ENCODE peak calls at places on chromosomes 7 and 10, in nine cellular contexts. E is GM12865; B is Right ventricle myocardium superior; D is endothelial cell; S is naive thymus-derived CD8-positive, alpha-beta T cell; W is AG09319; I is effector CD8-positive, alpha-beta T cell; L is memory B cell; N is activated effector memory CD4-positive, alpha-beta T cell treated with anti-CD3 and anti-CD28 coated beads, Interleukin-2, amount 50 U/mL, for 16 hours. M is an unnamed sample.

GRCh38 chr7:43647772-43648643 is 65.1 kb downstream of the STK17A start:
- DNase-seq in E (peak), B (peak), D (peak), S (no peak), W (peak), I (no peak), L (no peak), N (peak), M (no peak)

GRCh38 chr10:30070001-30070759 is 10.8 kb upstream of the JCAD start:
- DNase-seq in E (no peak), B (no peak), D (peak), S (no peak), W (no peak), I (no peak), L (no peak), N (no peak), M (no peak)

GRCh38 chr10:67779455-67780205 is 58.4 kb downstream of the DNAJC12 start:
- DNase-seq in E (peak), B (no peak), D (peak), S (peak), W (peak), I (peak), L (peak), N (peak), M (peak)

GRCh38 chr7:105002-105401 is 87.4 kb upstream of the FAM20C start:
- DNase-seq in E (no peak), B (no peak), D (no peak), S (no peak), W (no peak), I (no peak), L (no peak), N (no peak), M (no peak)

GRCh38 chr7:70673833-70674232 is 458.1 kb upstream of the GALNT17 start:
- DNase-seq in E (no peak), B (no peak), D (no peak), S (no peak), W (no peak), I (no peak), L (no peak), N (no peak), M (no peak)

GRCh38 chr10:25557136-25557535 is 376.9 kb upstream of the MYO3A start:
- DNase-seq in E (no peak), B (no peak), D (no peak), S (no peak), W (no peak), I (no peak), L (no peak), N (no peak), M (no peak)

GRCh38 chr7:101633516-101633915 is 4.4 kb upstream of the MYL10 start:
- DNase-seq in E (no peak), B (no peak), D (no peak), S (no peak), W (no peak), I (no peak), L (no peak), N (no peak), M (no peak)

GRCh38 chr7:131183611-131184119 is 144.0 kb upstream of the MKLN1 start:
- DNase-seq in E (peak), B (no peak), D (no peak), S (peak), W (no peak), I (no peak), L (no peak), N (no peak), M (no peak)